ENCODE peak calls at places on chromosomes 2 and 18, in six cellular contexts. B is GM12878, C is aorta, U is IMR-90, S is OCI-LY7, N is colonic mucosa. W is an unnamed sample. For H3K4me1, the result is how much of the 10 kb centered on the place peaks cover.

GRCh38 chr18:55513199-55513598 is 74.8 kb downstream of the TCF4 start:
- DNase-seq in N (no peak), U (no peak), S (no peak), C (no peak), B (no peak), W (no peak)

GRCh38 chr2:220296174-220296573 is 668.7 kb downstream of the SLC4A3 start:
- DNase-seq in S (no peak), B (no peak), U (peak), C (no peak), N (no peak), W (no peak)

GRCh38 chr18:6737833-6738232 is 8.3 kb downstream of the ARHGAP28 start:
- DNase-seq in C (no peak), N (no peak), S (no peak), B (no peak), U (no peak), W (no peak)

GRCh38 chr2:17107131-17107530 is 411.1 kb downstream of the RAD51AP2 start:
- DNase-seq in U (peak), N (no peak), C (no peak), B (no peak), S (no peak), W (no peak)

GRCh38 chr2:146209842-146210275 is 1635.0 kb upstream of the ACVR2A start:
- DNase-seq in U (no peak), S (no peak), N (no peak), B (peak), C (no peak), W (no peak)

GRCh38 chr2:45908316-45909150 is 257.1 kb downstream of the PRKCE start:
- DNase-seq in S (no peak), B (no peak), U (no peak), N (no peak), C (no peak), W (no peak)

GRCh38 chr18:76451475-76452331 is 43.3 kb downstream of the ZNF516 start:
- DNase-seq in N (no peak), B (no peak), U (no peak), S (no peak), C (peak), W (peak)

GRCh38 chr2:58271826-58272225 is 30.7 kb upstream of the FANCL start:
- DNase-seq in C (no peak), S (no peak), N (no peak), B (no peak), U (no peak), W (no peak)

GRCh38 chr18:2707559-2708168 is 52.1 kb downstream of the SMCHD1 start:
- DNase-seq in S (no peak), B (no peak), U (no peak), N (no peak), C (no peak), W (no peak)

GRCh38 chr2:239684271-239684670 is 283.5 kb upstream of the HDAC4 start:
- DNase-seq in S (no peak), U (no peak), N (no peak), B (no peak), C (no peak), W (no peak)

GRCh38 chr18:24022141-24022540 is 7.6 kb downstream of the TTC39C start:
- DNase-seq in N (no peak), U (peak), S (no peak), B (no peak), C (no peak), W (no peak)

GRCh38 chr18:3790702-3791101 is 340.7 kb downstream of the TGIF1 start:
- DNase-seq in C (no peak), N (no peak), S (peak), U (no peak), B (peak), W (no peak)

GRCh38 chr18:50637961-50638622 is 78.2 kb downstream of the MAPK4 start:
- DNase-seq in B (no peak), C (no peak), U (no peak), S (no peak), N (no peak), W (no peak)

GRCh38 chr2:239889641-239890055 is 135.5 kb downstream of the NDUFA10 start:
- DNase-seq in U (no peak), B (no peak), C (no peak), S (no peak), N (no peak), W (no peak)

GRCh38 chr2:75541430-75541829 is 19.3 kb downstream of the EVA1A start:
- DNase-seq in S (no peak), U (no peak), B (no peak), C (no peak), N (no peak), W (no peak)

GRCh38 chr2:213251618-213252017 is 32.6 kb upstream of the SPAG16 start:
- DNase-seq in N (no peak), S (peak), B (no peak), C (no peak), U (peak), W (peak)

GRCh38 chr2:19850056-19850455 is 51.7 kb downstream of the TTC32 start:
- DNase-seq in C (no peak), B (no peak), S (no peak), U (no peak), N (no peak), W (no peak)

GRCh38 chr2:187842978-187843847 is 289.0 kb upstream of the TFPI start:
- DNase-seq in C (no peak), B (no peak), N (no peak), S (peak), U (peak), W (peak)

GRCh38 chr2:119674711-119675500 is 4.1 kb upstream of the TMEM177 start:
- DNase-seq in S (no peak), B (no peak), U (no peak), C (peak), N (peak), W (no peak)

GRCh38 chr18:35515460-35516130 is 17.8 kb upstream of the INO80C start:
- DNase-seq in S (no peak), B (no peak), N (no peak), U (no peak), C (no peak), W (no peak)

GRCh38 chr2:214578395-214578794 is 167.5 kb downstream of the VWC2L start:
- DNase-seq in U (no peak), N (no peak), B (no peak), C (no peak), S (no peak), W (no peak)

GRCh38 chr2:30758315-30758714 is 48.9 kb downstream of the CAPN13 start:
- DNase-seq in B (no peak), C (no peak), S (no peak), U (no peak), N (no peak), W (no peak)

GRCh38 chr2:62197017-62197586 is 1.2 kb downstream of the B3GNT2 start:
- DNase-seq in U (no peak), B (no peak), S (peak), N (peak), C (no peak), W (peak)

GRCh38 chr2:231369580-231370428 is 25.7 kb upstream of the B3GNT7 start:
- DNase-seq in N (no peak), C (no peak), B (no peak), S (no peak), U (no peak), W (no peak)

GRCh38 chr2:109208071-109208950 is 79.3 kb downstream of the SH3RF3 start:
- DNase-seq in S (no peak), B (no peak), U (peak), N (no peak), C (no peak), W (peak)

GRCh38 chr2:128284037-128284441 is 34.6 kb downstream of the HS6ST1 start:
- DNase-seq in S (no peak), N (no peak), C (peak), U (no peak), B (no peak), W (no peak)

GRCh38 chr18:63965716-63966330 is 4.1 kb upstream of the SERPINB8 start:
- DNase-seq in U (no peak), S (no peak), C (no peak), B (no peak), N (no peak), W (no peak)

GRCh38 chr2:197258580-197258979 is 52.0 kb downstream of the ANKRD44 start:
- DNase-seq in B (peak), S (no peak), C (no peak), N (no peak), U (peak), W (no peak)

GRCh38 chr2:233450854-233451575 is 96.7 kb downstream of the DGKD start:
- DNase-seq in B (no peak), S (no peak), C (no peak), N (no peak), U (no peak), W (no peak)

GRCh38 chr2:61993422-61994024 is 88.0 kb downstream of the COMMD1 start:
- DNase-seq in U (peak), C (no peak), B (peak), S (peak), N (peak), W (peak)

GRCh38 chr2:20019747-20020146 is 7.3 kb upstream of the MATN3 start:
- DNase-seq in U (no peak), C (no peak), S (no peak), N (no peak), B (no peak), W (no peak)

GRCh38 chr2:231701456-231702373 is 6.6 kb upstream of the PTMA start:
- DNase-seq in U (peak), B (no peak), S (no peak), C (peak), N (no peak), W (no peak)

GRCh38 chr2:174339971-174340399 is 5.2 kb downstream of the SP9 start:
- DNase-seq in N (no peak), C (no peak), S (no peak), B (no peak), U (no peak), W (no peak)

GRCh38 chr2:26618611-26619010 is 22.6 kb downstream of the CIB4 start:
- DNase-seq in S (no peak), U (no peak), C (no peak), B (no peak), N (no peak), W (no peak)

GRCh38 chr18:8615397-8616025 is 6.3 kb downstream of the RAB12 start:
- DNase-seq in C (peak), B (no peak), U (peak), S (no peak), N (no peak), W (no peak)

GRCh38 chr2:9302755-9303154 is 96.1 kb downstream of the ASAP2 start:
- DNase-seq in U (no peak), B (no peak), C (no peak), S (no peak), N (no peak), W (no peak)

GRCh38 chr2:86747708-86748627 is 27.9 kb downstream of the RMND5A start:
- DNase-seq in C (no peak), B (no peak), S (peak), U (peak), N (peak), W (peak)

GRCh38 chr2:72973566-72974435 is 56.5 kb downstream of the EMX1 start:
- DNase-seq in N (peak), C (peak), B (no peak), U (peak), S (peak), W (peak)

GRCh38 chr18:79538635-79539034 is 141.0 kb upstream of the CTDP1 start:
- DNase-seq in B (no peak), U (no peak), C (peak), N (no peak), S (no peak), W (no peak)

GRCh38 chr2:216318470-216318869 is 53.8 kb downstream of the MARCHF4 start:
- DNase-seq in B (no peak), C (no peak), N (no peak), S (no peak), U (no peak), W (no peak)
- H3K4me1 ChIP-seq in B (under half), C (under half), N (under half), S (under half), U (under half), W (under half)

GRCh38 chr2:39124000-39124769 is 3.3 kb upstream of the SOS1 start:
- DNase-seq in U (peak), B (peak), C (peak), N (peak), S (peak), W (peak)

GRCh38 chr2:39124770-39125075 is 3.9 kb upstream of the SOS1 start:
- DNase-seq in U (no peak), N (no peak), S (no peak), C (peak), B (no peak), W (no peak)

GRCh38 chr2:39127973-39128372 is 7.1 kb upstream of the SOS1 start:
- DNase-seq in S (peak), C (no peak), U (peak), B (peak), N (no peak), W (no peak)

GRCh38 chr2:39133215-39133851 is 12.5 kb upstream of the SOS1 start:
- DNase-seq in N (no peak), B (no peak), C (no peak), S (peak), U (no peak), W (no peak)

GRCh38 chr2:39128919-39129391 is 8.1 kb upstream of the SOS1 start:
- DNase-seq in B (peak), C (no peak), U (no peak), S (peak), N (no peak), W (peak)
- H3K27ac ChIP-seq in B (peak), C (no peak), U (no peak), S (peak), N (peak), W (no peak)

GRCh38 chr2:37650548-37651101 is 20.8 kb downstream of the CDC42EP3 start:
- DNase-seq in U (no peak), B (no peak), C (no peak), S (no peak), N (no peak), W (no peak)
- H3K4me1 ChIP-seq in U (under half), B (half or more), C (under half), S (half or more), N (under half), W (under half)

GRCh38 chr2:70088508-70089219 is 1.4 kb downstream of the PCBP1 start:
- DNase-seq in B (no peak), U (peak), S (no peak), N (no peak), C (no peak), W (no peak)

GRCh38 chr2:70089220-70089945 is 2.1 kb downstream of the PCBP1 start:
- DNase-seq in S (peak), N (no peak), B (no peak), C (peak), U (no peak), W (no peak)

GRCh38 chr2:70090706-70091334 is 3.5 kb downstream of the PCBP1 start:
- DNase-seq in C (no peak), S (no peak), U (no peak), B (no peak), N (no peak), W (no peak)

GRCh38 chr2:70091364-70091763 is 4.1 kb downstream of the PCBP1 start:
- DNase-seq in U (no peak), B (no peak), S (no peak), C (no peak), N (no peak), W (no peak)

DNA sequence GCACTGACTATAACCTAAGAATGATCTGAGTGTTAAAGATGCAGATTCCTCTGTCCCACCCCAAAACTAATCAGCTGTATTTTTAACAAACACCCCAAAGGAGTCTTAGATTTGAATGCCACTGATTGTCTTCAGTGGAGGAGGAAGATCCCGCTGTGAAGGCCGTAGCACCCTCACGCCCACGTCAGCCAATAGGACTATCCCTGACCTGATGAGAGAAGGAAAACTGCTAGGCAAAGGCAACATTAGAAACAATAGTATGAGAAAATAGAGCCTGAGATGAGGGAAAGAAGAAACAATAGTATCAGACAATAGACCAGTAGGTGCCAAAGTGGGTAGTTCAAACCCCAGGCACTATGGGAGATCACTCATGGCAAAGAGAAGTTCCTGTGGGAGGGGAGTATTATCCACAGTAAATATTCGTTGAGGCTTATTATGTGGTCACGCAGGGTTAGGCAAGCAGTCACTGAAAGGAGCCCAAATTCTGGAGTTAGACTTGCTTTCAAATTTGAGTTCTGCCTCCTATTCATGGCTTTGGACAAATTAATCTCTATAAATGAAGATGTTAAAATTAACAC is 2.8 kb downstream of the PCBP1 start:
- DNase-seq in S (no peak), N (no peak), B (no peak), C (no peak), U (no peak), W (no peak)
- H3K27ac ChIP-seq in S (peak), N (peak), B (peak), C (no peak), U (no peak), W (peak)

GRCh38 chr18:13441731-13442130 is 223.2 kb downstream of the LDLRAD4 start:
- DNase-seq in U (no peak), S (no peak), N (no peak), C (no peak), B (no peak), W (no peak)
- H3K4me1 ChIP-seq in U (under half), S (under half), N (under half), C (under half), B (under half), W (under half)

GRCh38 chr2:163778045-163778753 is 42.4 kb upstream of the FIGN start:
- DNase-seq in S (no peak), N (no peak), C (peak), B (no peak), U (peak), W (no peak)

GRCh38 chr2:163773276-163773675 is 37.5 kb upstream of the FIGN start:
- DNase-seq in S (no peak), C (no peak), B (no peak), U (no peak), N (no peak), W (no peak)

GRCh38 chr2:163771596-163771995 is 35.8 kb upstream of the FIGN start:
- DNase-seq in N (no peak), U (no peak), C (no peak), S (no peak), B (no peak), W (no peak)

GRCh38 chr2:163775304-163775703 is 39.5 kb upstream of the FIGN start:
- DNase-seq in N (no peak), B (no peak), C (no peak), U (no peak), S (no peak), W (no peak)

DNA sequence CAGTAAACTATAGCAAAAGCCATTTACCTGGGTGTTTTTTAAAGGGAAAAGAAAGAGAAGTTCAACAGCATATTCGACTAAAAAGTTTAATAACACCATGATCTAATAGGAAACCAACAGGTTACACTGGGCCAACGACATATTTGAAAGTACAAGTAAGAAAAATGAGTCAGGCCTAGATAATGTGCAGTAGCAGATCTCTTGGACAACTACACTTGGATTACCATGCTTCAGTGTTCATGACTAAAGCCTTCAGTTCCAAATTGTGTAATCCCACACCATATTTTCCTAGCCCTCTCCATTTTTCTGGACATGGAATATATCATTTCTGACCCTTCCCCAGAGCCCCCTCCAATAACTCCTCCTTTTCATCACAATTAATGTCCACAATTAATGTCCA is 39.1 kb upstream of the FIGN start:
- DNase-seq in U (peak), N (no peak), B (no peak), S (no peak), C (no peak), W (no peak)
- H3K27ac ChIP-seq in U (no peak), N (no peak), B (no peak), S (no peak), C (no peak), W (no peak)